ENCODE peak calls at places on chromosomes 16 and 17, in eight cellular contexts. W is astrocyte of the cerebellum; F is A549; B is cardiac muscle cell; H is hepatocyte; J is CD8-positive, alpha-beta T cell; T is AG09309; Z is transverse colon. Y is an unnamed sample.

GRCh38 chr17:40321502-40322416 is 12.8 kb downstream of the RARA start:
- DNase-seq in W (no peak), F (no peak), B (no peak), H (no peak), J (no peak), T (no peak), Z (peak; percentile 61), Y (no peak)

GRCh38 chr17:44772308-44773024 is 13.7 kb downstream of the ADAM11 start:
- DNase-seq in W (no peak), F (no peak), B (no peak), H (no peak), J (no peak), T (no peak), Z (no peak), Y (no peak)

GRCh38 chr17:7223375-7223774 is 3.6 kb downstream of the ACADVL start:
- DNase-seq in W (no peak), F (no peak), B (no peak), H (no peak), J (no peak), T (no peak), Z (no peak), Y (no peak)

GRCh38 chr16:77898671-77899211 is 110.4 kb downstream of the VAT1L start:
- DNase-seq in W (peak; percentile 23), F (no peak), B (peak; percentile 34), H (peak; percentile 14), J (no peak), T (peak; percentile 61), Z (no peak), Y (peak; percentile 56)

GRCh38 chr16:13322357-13322756 is 421.0 kb downstream of the SHISA9 start:
- DNase-seq in W (no peak), F (no peak), B (no peak), H (no peak), J (no peak), T (no peak), Z (no peak), Y (no peak)

GRCh38 chr16:649646-650045 is 481 bp downstream of the WDR90 start:
- DNase-seq in W (no peak), F (no peak), B (no peak), H (no peak), J (no peak), T (no peak), Z (no peak), Y (peak; percentile 47)

GRCh38 chr16:4958510-4959111 is 481 bp downstream of the SEC14L5 start:
- DNase-seq in W (no peak), F (no peak), B (no peak), H (no peak), J (no peak), T (no peak), Z (no peak), Y (no peak)

GRCh38 chr16:52872706-52873105 is 180.0 kb downstream of the CHD9NB start:
- DNase-seq in W (no peak), F (no peak), B (no peak), H (no peak), J (no peak), T (no peak), Z (no peak), Y (no peak)

GRCh38 chr16:74984194-74984669 is 691 bp downstream of the WDR59 start:
- DNase-seq in W (no peak), F (peak; percentile 54), B (peak; percentile 38), H (no peak), J (no peak), T (no peak), Z (no peak), Y (no peak)

GRCh38 chr16:86685071-86685470 is 106.7 kb downstream of the FOXL1 start:
- DNase-seq in W (no peak), F (no peak), B (no peak), H (no peak), J (no peak), T (no peak), Z (no peak), Y (no peak)

GRCh38 chr17:78780852-78781338 is 1.2 kb downstream of the CYTH1 start:
- DNase-seq in W (no peak), F (no peak), B (no peak), H (no peak), J (no peak), T (no peak), Z (no peak), Y (no peak)

GRCh38 chr17:72387487-72387886 is 266.7 kb downstream of the SOX9 start:
- DNase-seq in W (peak; percentile 55), F (peak; percentile 63), B (peak; percentile 85), H (peak; percentile 57), J (no peak), T (peak; percentile 83), Z (no peak), Y (peak; percentile 86)

GRCh38 chr17:80694992-80695912 is 150.6 kb downstream of the RPTOR start:
- DNase-seq in W (no peak), F (no peak), B (no peak), H (peak; percentile 85), J (no peak), T (no peak), Z (no peak), Y (no peak)

GRCh38 chr17:80887639-80888175 is 103.9 kb upstream of the CHMP6 start:
- DNase-seq in W (no peak), F (no peak), B (no peak), H (no peak), J (no peak), T (no peak), Z (no peak), Y (no peak)

GRCh38 chr16:57447142-57447962 is at the start of the genes CIAPIN1 and COQ9:
- DNase-seq in W (peak; percentile 80), F (peak; percentile 93), B (peak; percentile 94), H (peak; percentile 98), J (peak; percentile 89), T (peak; percentile 52), Z (peak; percentile 96), Y (peak; percentile 98)
- TF ChIP-seq CTCF in W (no peak), F (no peak), B (no peak), H (no peak), J (no peak), T (no peak), Z (no peak), Y (no peak)

GRCh38 chr17:47651704-47652103 is 2.0 kb downstream of the KPNB1 start:
- DNase-seq in W (no peak), F (no peak), B (no peak), H (no peak), J (no peak), T (no peak), Z (no peak), Y (no peak)

GRCh38 chr17:47654991-47655390 is 5.3 kb downstream of the KPNB1 start:
- DNase-seq in W (no peak), F (no peak), B (no peak), H (no peak), J (no peak), T (no peak), Z (no peak), Y (no peak)

GRCh38 chr17:47650525-47651522 is 1.1 kb downstream of the KPNB1 start:
- DNase-seq in W (peak; percentile 84), F (peak; percentile 99), B (peak; percentile 99), H (peak; percentile 98), J (peak; percentile 88), T (peak; percentile 71), Z (peak; percentile 96), Y (peak; percentile 98)

GRCh38 chr17:47652570-47652969 is 2.9 kb downstream of the KPNB1 start:
- DNase-seq in W (no peak), F (no peak), B (peak; percentile 27), H (no peak), J (no peak), T (no peak), Z (no peak), Y (no peak)

GRCh38 chr17:47653442-47653841 is 3.7 kb downstream of the KPNB1 start:
- DNase-seq in W (no peak), F (no peak), B (no peak), H (no peak), J (no peak), T (no peak), Z (no peak), Y (no peak)
- H3K4me3 ChIP-seq in W (no peak overlapping the region), F (no peak overlapping the region), B (no peak overlapping the region), H (no peak overlapping the region), J (no peak overlapping the region), T (no peak overlapping the region), Z (no peak overlapping the region), Y (no peak overlapping the region)

GRCh38 chr17:49434821-49435581 is 20.3 kb upstream of the PHB1 start:
- DNase-seq in W (no peak), F (peak; percentile 73), B (peak; percentile 63), H (peak; percentile 56), J (peak; percentile 9), T (no peak), Z (peak; percentile 31), Y (peak; percentile 71)
- TF ChIP-seq CTCF in W (peak; percentile 69), F (peak; percentile 83), B (peak; percentile 69), H (peak; percentile 70), J (peak; percentile 74), T (peak; percentile 80), Z (peak; percentile 78), Y (peak; percentile 59)

GRCh38 chr16:85002643-85003042 is 8.7 kb downstream of the ZDHHC7 start:
- DNase-seq in W (no peak), F (no peak), B (no peak), H (no peak), J (no peak), T (no peak), Z (peak; percentile 49), Y (no peak)
- H3K4me3 ChIP-seq in W (no peak overlapping the region), F (no peak overlapping the region), B (no peak overlapping the region), H (no peak overlapping the region), J (no peak overlapping the region), T (no peak overlapping the region), Z (peak overlapping the region; percentile 4), Y (no peak overlapping the region)

GRCh38 chr16:2386990-2387389 is 42.3 kb upstream of the CCNF start:
- DNase-seq in W (no peak), F (peak; percentile 35), B (no peak), H (no peak), J (no peak), T (no peak), Z (no peak), Y (no peak)
- TF ChIP-seq CTCF in W (peak; percentile 20), F (no peak), B (peak; percentile 13), H (no peak), J (no peak), T (peak; percentile 14), Z (no peak), Y (peak; percentile 25)

DNA sequence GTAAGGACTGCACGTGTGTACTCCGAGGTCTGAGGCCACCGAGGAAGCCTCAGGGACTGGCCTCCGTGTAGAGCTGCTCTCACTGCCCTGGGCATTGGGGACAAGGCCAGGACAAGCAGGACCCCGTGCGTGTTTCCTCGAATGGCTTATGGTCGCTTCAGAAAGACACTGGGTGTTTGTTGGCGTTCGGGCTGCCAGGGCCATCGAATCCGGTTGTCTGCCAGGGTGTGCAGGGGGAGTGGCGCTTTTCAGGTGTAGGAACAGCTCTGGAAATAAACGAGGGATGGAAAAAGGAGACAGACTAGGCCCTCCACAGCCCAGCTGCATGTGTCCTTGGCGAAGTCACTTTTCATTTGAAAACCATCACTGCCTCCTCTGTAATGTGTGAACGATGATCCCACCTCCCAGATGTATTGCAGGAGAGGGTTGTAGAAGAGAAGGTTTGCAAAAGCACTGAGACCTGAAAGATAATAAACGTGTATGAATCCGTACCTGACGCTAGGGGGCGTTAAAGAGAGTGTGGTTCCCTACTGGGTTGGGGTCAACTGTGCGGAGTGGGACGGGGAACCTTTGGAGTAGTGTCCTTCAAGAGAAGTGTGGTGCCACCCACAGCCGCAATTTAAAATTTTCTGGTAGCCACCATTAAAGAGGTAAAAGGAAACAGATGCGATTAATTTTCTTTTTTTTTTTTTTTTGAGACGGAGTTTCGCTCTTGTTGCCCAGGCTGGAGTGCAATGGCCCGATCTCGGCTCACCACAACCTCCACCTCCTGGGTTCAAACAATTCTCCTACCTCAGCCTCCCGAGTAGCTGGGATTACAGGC is 2.1 kb upstream of the ZSCAN10 start:
- DNase-seq in W (no peak), F (peak; percentile 65), B (peak; percentile 42), H (peak; percentile 68), J (peak; percentile 22), T (no peak), Z (no peak), Y (peak; percentile 43)
- H3K4me3 ChIP-seq in W (no peak overlapping the region), F (no peak overlapping the region), B (no peak overlapping the region), H (no peak overlapping the region), J (peak overlapping the region; percentile 35), T (no peak overlapping the region), Z (no peak overlapping the region), Y (no peak overlapping the region)